ENCODE peak calls at places on chromosomes 11 and 22, in five cellular contexts. J is stomach, S is IMR-90, C is fibroblast of lung, M is neural progenitor cell. W is an unnamed sample. For H3K9me3, the result is how much of the 10 kb centered on the place peaks cover.

GRCh38 chr22:22404598-22405284 is 103.8 kb downstream of the ZNF280B start:
- DNase-seq in J (no peak), S (no peak), C (no peak), M (no peak), W (no peak)

GRCh38 chr11:78967811-78968210 is 393.1 kb upstream of the NARS2 start:
- DNase-seq in J (no peak), S (no peak), C (no peak), M (no peak), W (no peak)

GRCh38 chr11:43905788-43906187 is 25.2 kb downstream of the ALKBH3 start:
- DNase-seq in J (no peak), S (peak), C (peak), M (no peak), W (no peak)

GRCh38 chr22:21624880-21625791 is 4.7 kb downstream of the YDJC start:
- DNase-seq in J (no peak), S (no peak), C (no peak), M (no peak), W (no peak)

GRCh38 chr11:112844530-112844929 is 116.7 kb upstream of the NCAM1 start:
- DNase-seq in J (no peak), S (no peak), C (peak), M (peak), W (no peak)

GRCh38 chr11:134515081-134515960 is 103.3 kb upstream of the B3GAT1 start:
- DNase-seq in J (peak), S (no peak), C (no peak), M (no peak), W (no peak)

GRCh38 chr11:120021978-120022377 is 115.9 kb downstream of the TRIM29 start:
- DNase-seq in J (no peak), S (no peak), C (no peak), M (no peak), W (no peak)

GRCh38 chr11:121253951-121254350 is 38.6 kb upstream of the SC5D start:
- DNase-seq in J (no peak), S (no peak), C (no peak), M (no peak), W (no peak)

GRCh38 chr11:108666373-108666772 is 1.5 kb downstream of the DDX10 start:
- DNase-seq in J (no peak), S (no peak), C (peak), M (no peak), W (no peak)

GRCh38 chr11:123973816-123974215 is 3.8 kb downstream of the OR10S1 start:
- DNase-seq in J (no peak), S (peak), C (peak), M (no peak), W (no peak)

GRCh38 chr22:48227341-48228018 is 1465.0 kb downstream of the TBC1D22A start:
- DNase-seq in J (no peak), S (no peak), C (no peak), M (no peak), W (no peak)

GRCh38 chr22:48222742-48223487 is 1460.5 kb downstream of the TBC1D22A start:
- DNase-seq in J (no peak), S (no peak), C (no peak), M (no peak), W (no peak)

GRCh38 chr22:48226026-48227013 is 1463.9 kb downstream of the TBC1D22A start:
- DNase-seq in J (no peak), S (no peak), C (no peak), M (no peak), W (no peak)

GRCh38 chr22:48223488-48224190 is 1461.2 kb downstream of the TBC1D22A start:
- DNase-seq in J (no peak), S (no peak), C (no peak), M (no peak), W (no peak)

GRCh38 chr22:48224332-48224731 is 1461.9 kb downstream of the TBC1D22A start:
- DNase-seq in J (no peak), S (no peak), C (no peak), M (no peak), W (no peak)
- H3K9me3 ChIP-seq in J (under half), S (half or more), C (under half), M (under half), W (under half)

GRCh38 chr22:47759909-47760308 is 997.5 kb downstream of the TBC1D22A start:
- DNase-seq in J (no peak), S (no peak), C (no peak), M (no peak), W (no peak)
- H3K9me3 ChIP-seq in J (under half), S (under half), C (under half), M (under half), W (under half)

GRCh38 chr11:55172734-55173415 is 89.1 kb upstream of the TRIM48 start:
- DNase-seq in J (no peak), S (no peak), C (no peak), M (no peak), W (peak)
- H3K9me3 ChIP-seq in J (half or more), S (under half), C (under half), M (under half), W (under half)

GRCh38 chr22:47294571-47294970 is 532.1 kb downstream of the TBC1D22A start:
- DNase-seq in J (no peak), S (no peak), C (no peak), M (no peak), W (no peak)

GRCh38 chr22:47292546-47293320 is 530.3 kb downstream of the TBC1D22A start:
- DNase-seq in J (peak), S (no peak), C (no peak), M (no peak), W (no peak)

GRCh38 chr22:47293368-47294221 is 531.1 kb downstream of the TBC1D22A start:
- DNase-seq in J (no peak), S (no peak), C (no peak), M (no peak), W (no peak)

GRCh38 chr22:47295226-47295901 is 532.9 kb downstream of the TBC1D22A start:
- DNase-seq in J (peak), S (no peak), C (no peak), M (no peak), W (no peak)

DNA sequence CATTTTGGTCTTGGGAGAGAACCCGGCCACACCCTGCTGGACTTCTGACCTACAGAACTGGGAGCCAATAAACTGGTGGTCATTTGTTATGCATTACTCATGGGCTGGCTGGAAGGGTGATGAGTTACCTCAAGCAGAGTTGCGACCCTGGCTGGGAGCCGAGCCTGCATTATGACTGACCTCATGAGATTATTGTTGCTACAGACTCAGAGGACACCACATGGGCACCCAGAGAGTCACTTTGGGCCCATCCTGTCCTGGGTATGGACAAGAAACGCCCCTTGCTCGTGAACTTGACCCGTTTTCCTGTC is 531.7 kb downstream of the TBC1D22A start:
- DNase-seq in J (peak), S (peak), C (peak), M (no peak), W (no peak)
- H3K9me3 ChIP-seq in J (under half), S (under half), C (under half), M (under half), W (under half)

GRCh38 chr11:50072226-50073112 is 39.8 kb downstream of the OR4C45 start:
- DNase-seq in J (no peak), S (no peak), C (no peak), M (no peak), W (no peak)
- H3K9me3 ChIP-seq in J (half or more), S (under half), C (under half), M (under half), W (under half)

GRCh38 chr22:47275479-47276218 is 513.2 kb downstream of the TBC1D22A start:
- DNase-seq in J (no peak), S (no peak), C (peak), M (no peak), W (no peak)
- H3K9me3 ChIP-seq in J (under half), S (under half), C (under half), M (under half), W (under half)